ENCODE peak calls at places on chromosome 18, in four cellular contexts. Q, A, X and N are unnamed samples.
A peak's percentile ranks its signal among the peaks of the same experiment; 100 is the strongest.

GRCh38 chr18:3059272-3059671 is 46.3 kb upstream of the LPIN2 start:
- DNase-seq in Q (no peak), A (no peak), X (no peak), N (no peak)

GRCh38 chr18:77702686-77703085 is 453.0 kb downstream of the GALR1 start:
- DNase-seq in Q (peak; percentile 2), A (peak; percentile 60), X (peak; percentile 23), N (no peak)

GRCh38 chr18:56319953-56320352 is 318.4 kb downstream of the TXNL1 start:
- DNase-seq in Q (no peak), A (no peak), X (no peak), N (no peak)

GRCh38 chr18:49694402-49694801 is 118.9 kb downstream of the ACAA2 start:
- DNase-seq in Q (no peak), A (no peak), X (no peak), N (no peak)

GRCh38 chr18:77151791-77152517 is 19.4 kb upstream of the MBP start:
- DNase-seq in Q (no peak), A (no peak), X (no peak), N (no peak)

GRCh38 chr18:37297106-37297505 is 268.5 kb downstream of the CELF4 start:
- DNase-seq in Q (no peak), A (no peak), X (no peak), N (no peak)

GRCh38 chr18:31649894-31650719 is 34.3 kb downstream of the B4GALT6 start:
- DNase-seq in Q (no peak), A (no peak), X (no peak), N (no peak)

GRCh38 chr18:52395146-52395852 is 55.3 kb downstream of the DCC start:
- DNase-seq in Q (no peak), A (no peak), X (no peak), N (no peak)

GRCh38 chr18:1983746-1984515 is 587.4 kb downstream of the METTL4 start:
- DNase-seq in Q (no peak), A (no peak), X (no peak), N (no peak)

GRCh38 chr18:13611058-13611615 is 115.2 kb downstream of the FAM210A start:
- DNase-seq in Q (peak; percentile 13), A (peak; percentile 51), X (peak; percentile 22), N (no peak)

GRCh38 chr18:63161032-63161727 is 158.4 kb downstream of the BCL2 start:
- DNase-seq in Q (no peak), A (no peak), X (no peak), N (no peak)

GRCh38 chr18:12334280-12335262 is 26.5 kb downstream of the TUBB6 start:
- DNase-seq in Q (no peak), A (peak; percentile 70), X (no peak), N (no peak)

GRCh38 chr18:72161686-72162085 is 382.5 kb downstream of the CBLN2 start:
- DNase-seq in Q (no peak), A (no peak), X (no peak), N (no peak)

GRCh38 chr18:76707534-76707933 is 114.8 kb upstream of the ZNF236 start:
- DNase-seq in Q (no peak), A (no peak), X (no peak), N (no peak)

GRCh38 chr18:39604836-39605235 is 2039.2 kb upstream of the CELF4 start:
- DNase-seq in Q (peak; percentile 57), A (no peak), X (no peak), N (peak; percentile 27)

GRCh38 chr18:25449046-25449445 is 97.1 kb upstream of the ZNF521 start:
- DNase-seq in Q (no peak), A (no peak), X (no peak), N (no peak)

GRCh38 chr18:64720781-64721464 is 572.0 kb upstream of the LINC00305 start:
- DNase-seq in Q (no peak), A (peak; percentile 78), X (no peak), N (no peak)

GRCh38 chr18:67865400-67865799 is 348.9 kb upstream of the DSEL start:
- DNase-seq in Q (no peak), A (no peak), X (no peak), N (no peak)

GRCh38 chr18:7482342-7482741 is 84.8 kb upstream of the PTPRM start:
- DNase-seq in Q (no peak), A (no peak), X (no peak), N (peak; percentile 45)

GRCh38 chr18:11553098-11553940 is 56.1 kb upstream of the SLC35G4 start:
- DNase-seq in Q (peak; percentile 59), A (peak; percentile 65), X (peak; percentile 36), N (peak; percentile 21)

GRCh38 chr18:13165636-13166423 is 52.7 kb upstream of the LDLRAD4 start:
- DNase-seq in Q (no peak), A (peak; percentile 7), X (peak; percentile 44), N (no peak)

GRCh38 chr18:49677762-49678398 is 116.0 kb downstream of the LIPG start:
- DNase-seq in Q (no peak), A (no peak), X (no peak), N (no peak)

GRCh38 chr18:74152906-74153305 is 4.6 kb downstream of the TIMM21 start:
- DNase-seq in Q (no peak), A (no peak), X (no peak), N (no peak)

GRCh38 chr18:37955201-37955600 is 389.6 kb upstream of the CELF4 start:
- DNase-seq in Q (no peak), A (no peak), X (no peak), N (no peak)

GRCh38 chr18:48575658-48576453 is 37.0 kb downstream of the CTIF start:
- DNase-seq in Q (no peak), A (no peak), X (no peak), N (no peak)

GRCh38 chr18:78995740-78996395 is 16.2 kb downstream of the SALL3 start:
- DNase-seq in Q (no peak), A (no peak), X (no peak), N (peak; percentile 17)

GRCh38 chr18:32906506-32907214 is 133.8 kb upstream of the KLHL14 start:
- DNase-seq in Q (no peak), A (no peak), X (no peak), N (peak; percentile 84)

GRCh38 chr18:48680871-48681270 is 142.0 kb downstream of the CTIF start:
- DNase-seq in Q (no peak), A (peak; percentile 82), X (no peak), N (no peak)

GRCh38 chr18:48875942-48876511 is 74.7 kb downstream of the SMAD7 start:
- DNase-seq in Q (no peak), A (peak; percentile 47), X (no peak), N (no peak)

DNA sequence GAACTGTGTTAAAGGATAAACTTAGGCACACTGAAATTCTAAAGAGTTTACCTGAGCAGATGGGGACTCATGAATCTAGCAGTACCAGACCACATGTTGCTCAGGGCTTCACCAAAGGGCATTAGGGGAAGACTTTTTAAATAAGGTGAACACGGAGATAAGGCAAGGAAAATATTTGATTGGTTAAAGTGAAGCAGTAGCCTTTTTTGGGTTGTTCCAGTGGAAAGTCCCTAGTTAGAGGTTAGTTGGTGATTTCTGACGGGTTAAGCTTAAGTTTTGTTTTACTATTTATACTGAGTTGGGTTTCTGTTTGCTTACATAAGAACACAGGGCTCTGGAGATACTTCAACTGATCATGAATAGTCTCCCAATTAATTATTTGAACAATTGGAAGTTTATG is 722.5 kb downstream of the SOCS6 start:
- DNase-seq in Q (no peak), A (no peak), X (no peak), N (no peak)
- H3K9ac ChIP-seq in Q (no peak overlapping the region), A (no peak overlapping the region), X (no peak overlapping the region), N (no peak overlapping the region)

DNA sequence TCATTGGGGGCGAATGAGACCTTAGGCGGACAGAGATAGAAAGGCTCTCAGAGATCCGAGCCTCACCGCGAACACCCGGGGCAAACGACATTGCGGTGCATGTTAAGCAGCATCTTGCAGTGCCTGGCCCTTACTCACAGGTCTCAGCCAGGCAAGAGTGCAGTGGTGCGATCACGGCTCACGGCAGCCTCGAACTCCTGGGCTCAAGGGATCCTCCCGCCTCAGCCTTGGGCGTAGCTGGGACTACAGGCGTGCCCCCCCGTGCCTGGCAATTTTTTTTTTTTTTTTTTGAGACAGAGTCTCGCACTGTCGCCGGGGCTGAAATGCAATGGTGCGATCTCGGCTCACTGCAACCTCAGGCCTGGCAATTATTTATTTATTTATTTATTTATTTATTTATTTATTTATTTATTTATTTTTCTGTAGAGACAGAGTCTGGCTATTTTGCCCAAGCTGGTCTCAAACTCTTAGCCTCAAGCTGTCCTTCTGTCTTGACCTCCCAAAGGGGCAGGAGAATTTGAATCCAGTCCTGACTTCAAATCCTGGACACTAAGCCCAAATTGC is 1.3 kb downstream of the LAMA3 start:
- DNase-seq in Q (no peak), A (peak; percentile 34), X (no peak), N (no peak)
- H3K4me3 ChIP-seq in Q (no peak overlapping the region), A (peak overlapping the region; percentile 62), X (peak overlapping the region; percentile 42), N (peak overlapping the region; percentile 52)

DNA sequence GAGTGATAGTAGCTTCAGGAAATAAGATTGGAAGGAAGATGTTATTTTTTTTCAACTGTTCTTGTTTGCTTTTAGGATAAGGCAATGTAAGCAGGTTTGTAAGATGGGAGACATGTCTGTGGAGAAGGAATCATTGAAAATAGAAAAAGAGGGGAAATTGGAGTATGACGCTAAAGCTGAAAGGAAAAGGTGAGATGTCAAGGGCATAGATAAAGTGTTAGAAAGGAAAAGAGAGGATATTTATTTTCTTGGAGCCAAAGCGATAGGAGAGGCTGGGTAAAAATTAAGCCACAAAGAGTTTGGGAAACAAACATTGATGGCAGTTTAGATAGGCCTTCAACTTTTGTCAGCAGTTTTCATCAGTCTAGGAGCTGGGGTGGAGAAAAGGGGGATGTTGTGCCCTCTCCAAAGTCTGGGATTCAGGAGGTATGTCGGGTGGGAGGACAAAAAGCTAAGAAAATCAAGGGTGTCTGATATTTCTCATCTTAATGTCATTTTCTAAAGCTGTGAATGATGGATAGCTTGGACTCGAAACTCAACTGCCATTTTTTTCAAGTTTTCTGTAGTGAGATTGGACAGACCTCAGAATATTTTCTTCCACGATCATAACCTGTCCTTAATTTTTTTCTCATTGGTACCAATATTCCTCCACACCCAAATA is 63.3 kb downstream of the MAPRE2 start:
- DNase-seq in Q (no peak), A (no peak), X (no peak), N (no peak)
- H3K9ac ChIP-seq in Q (no peak overlapping the region), A (no peak overlapping the region), X (no peak overlapping the region), N (no peak overlapping the region)

GRCh38 chr18:9906407-9906955 is 7.3 kb upstream of the VAPA start:
- DNase-seq in Q (no peak), A (no peak), X (no peak), N (no peak)
- H3K4me3 ChIP-seq in Q (no peak overlapping the region), A (no peak overlapping the region), X (no peak overlapping the region), N (no peak overlapping the region)

DNA sequence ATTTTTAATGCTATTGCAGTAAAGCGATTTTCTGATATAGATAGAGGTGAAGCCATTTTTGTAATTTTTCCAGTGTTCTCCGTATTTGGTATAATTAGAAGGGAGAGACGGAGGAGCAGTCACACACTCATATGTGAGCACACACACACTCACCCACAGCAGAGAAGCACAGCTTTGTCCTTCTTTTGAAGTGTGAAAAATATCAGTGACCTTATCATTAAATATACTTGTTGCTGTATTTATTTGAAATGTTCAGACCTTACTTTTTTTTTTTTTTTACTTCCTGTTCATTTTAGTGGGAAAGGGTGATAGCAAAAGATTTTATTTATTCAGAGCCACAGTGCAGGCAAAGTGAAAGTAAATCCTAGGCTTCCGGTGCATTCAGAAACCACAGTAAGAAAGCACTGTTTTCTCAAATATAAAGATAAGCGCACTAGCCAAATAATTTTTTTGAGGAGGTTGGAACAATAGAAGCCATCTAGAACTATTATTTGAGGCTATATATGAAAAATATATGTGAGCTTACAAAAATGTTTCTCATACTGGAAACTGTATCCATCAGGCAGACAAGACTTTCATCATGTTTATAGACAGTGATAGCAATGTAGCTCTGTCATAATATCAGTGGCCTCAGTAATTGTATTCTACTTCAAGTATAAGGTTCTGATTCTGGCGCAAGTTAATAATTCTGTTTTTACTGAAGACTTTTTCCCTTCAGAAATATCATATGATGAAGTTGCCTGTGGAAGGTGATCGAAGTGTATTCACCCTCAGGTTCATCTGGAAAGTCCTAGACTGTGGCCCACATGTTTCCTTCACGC is 37.2 kb downstream of the TSHZ1 start:
- DNase-seq in Q (peak; percentile 65), A (no peak), X (no peak), N (peak; percentile 54)
- H3K9ac ChIP-seq in Q (peak overlapping the region; percentile 87), A (no peak overlapping the region), X (no peak overlapping the region), N (peak overlapping the region; percentile 84)